ENCODE peak calls at places on chromosomes 7 and 10, in four cellular contexts. One of them, this sample, is unnamed.
A peak's percentile ranks its signal among the peaks of the same experiment; 100 is the strongest.

GRCh38 chr7:48101880-48102448 is 12.9 kb downstream of the UPP1 start:
- DNase-seq in NT2/D1: no peak
- DNase-seq in pulmonary artery endothelial cell: no peak
- DNase-seq in astrocyte of the cerebellum: no peak
- DNase-seq in this sample: peak; percentile 59

GRCh38 chr7:7321681-7322080 is 139.3 kb downstream of the C1GALT1 start:
- DNase-seq in NT2/D1: no peak
- DNase-seq in pulmonary artery endothelial cell: no peak
- DNase-seq in astrocyte of the cerebellum: peak; percentile 28
- DNase-seq in this sample: peak; percentile 90

GRCh38 chr7:30422922-30423321 is 55.7 kb downstream of the NOD1 start:
- DNase-seq in NT2/D1: no peak
- DNase-seq in pulmonary artery endothelial cell: peak; percentile 44
- DNase-seq in astrocyte of the cerebellum: no peak
- DNase-seq in this sample: no peak

GRCh38 chr7:98617051-98617959 is at the start of gene NPTX2:
- DNase-seq in NT2/D1: no peak
- DNase-seq in pulmonary artery endothelial cell: no peak
- DNase-seq in astrocyte of the cerebellum: no peak
- DNase-seq in this sample: peak; percentile 95

GRCh38 chr10:114172241-114172640 is 1.8 kb downstream of the CCDC186 start:
- DNase-seq in NT2/D1: no peak
- DNase-seq in pulmonary artery endothelial cell: no peak
- DNase-seq in astrocyte of the cerebellum: no peak
- DNase-seq in this sample: no peak

GRCh38 chr10:72597897-72598296 is 28.0 kb downstream of the MICU1 start:
- DNase-seq in NT2/D1: no peak
- DNase-seq in pulmonary artery endothelial cell: no peak
- DNase-seq in astrocyte of the cerebellum: no peak
- DNase-seq in this sample: no peak

GRCh38 chr7:154767194-154767593 is 235.7 kb downstream of the PAXIP1 start:
- DNase-seq in NT2/D1: no peak
- DNase-seq in pulmonary artery endothelial cell: no peak
- DNase-seq in astrocyte of the cerebellum: no peak
- DNase-seq in this sample: no peak

GRCh38 chr10:117929321-117930067 is 117.2 kb downstream of the RAB11FIP2 start:
- DNase-seq in NT2/D1: no peak
- DNase-seq in pulmonary artery endothelial cell: no peak
- DNase-seq in astrocyte of the cerebellum: no peak
- DNase-seq in this sample: no peak

GRCh38 chr10:93403152-93403551 is 79.0 kb downstream of the MYOF start:
- DNase-seq in NT2/D1: no peak
- DNase-seq in pulmonary artery endothelial cell: no peak
- DNase-seq in astrocyte of the cerebellum: no peak
- DNase-seq in this sample: no peak

GRCh38 chr10:67520924-67521520 is 175.0 kb downstream of the CTNNA3 start:
- DNase-seq in NT2/D1: peak; percentile 40
- DNase-seq in pulmonary artery endothelial cell: no peak
- DNase-seq in astrocyte of the cerebellum: peak; percentile 40
- DNase-seq in this sample: peak; percentile 0

GRCh38 chr10:131144711-131145375 is 166.7 kb downstream of the TCERG1L start:
- DNase-seq in NT2/D1: no peak
- DNase-seq in pulmonary artery endothelial cell: no peak
- DNase-seq in astrocyte of the cerebellum: no peak
- DNase-seq in this sample: no peak

GRCh38 chr10:63133787-63134557 is 844 bp downstream of the NRBF2 start:
- DNase-seq in NT2/D1: no peak
- DNase-seq in pulmonary artery endothelial cell: no peak
- DNase-seq in astrocyte of the cerebellum: no peak
- DNase-seq in this sample: no peak

This sample was measured in NCI-H345.